ENCODE peak calls at places on chromosome 20, in four cellular contexts. A is transverse colon, L is tibial nerve, G is small intestine. S is an unnamed sample. For H3K9me3, the result is how much of the 10 kb centered on the place peaks cover.

GRCh38 chr20:22924036-22924737 is 110.9 kb upstream of the SSTR4 start:
- DNase-seq in A (no peak), L (no peak), G (no peak), S (no peak)

GRCh38 chr20:4509825-4510522 is 211.7 kb upstream of the PRND start:
- DNase-seq in A (no peak), L (no peak), G (no peak), S (no peak)

GRCh38 chr20:19347943-19348456 is 135.6 kb downstream of the SLC24A3 start:
- DNase-seq in A (no peak), L (no peak), G (peak), S (no peak)

GRCh38 chr20:57582432-57583288 is 21.8 kb downstream of the PCK1 start:
- DNase-seq in A (no peak), L (peak), G (no peak), S (no peak)

GRCh38 chr20:48198951-48199431 is 413.7 kb upstream of the SULF2 start:
- DNase-seq in A (no peak), L (no peak), G (no peak), S (no peak)

GRCh38 chr20:57847104-57847503 is 137.3 kb upstream of the PMEPA1 start:
- DNase-seq in A (no peak), L (no peak), G (no peak), S (no peak)

GRCh38 chr20:17749979-17750721 is 50.4 kb downstream of the BANF2 start:
- DNase-seq in A (peak), L (peak), G (no peak), S (peak)

GRCh38 chr20:4817230-4817671 is 95.5 kb downstream of the PRND start:
- DNase-seq in A (no peak), L (no peak), G (no peak), S (no peak)

GRCh38 chr20:48238326-48238725 is 453.0 kb upstream of the SULF2 start:
- DNase-seq in A (no peak), L (no peak), G (no peak), S (no peak)

GRCh38 chr20:35248641-35249475 is 22.4 kb downstream of the MMP24 start:
- DNase-seq in A (no peak), L (no peak), G (no peak), S (no peak)

GRCh38 chr20:45842169-45842812 is 8.7 kb downstream of the SNX21 start:
- DNase-seq in A (peak), L (peak), G (no peak), S (no peak)

GRCh38 chr20:9555781-9556180 is 41.4 kb downstream of the LAMP5 start:
- DNase-seq in A (no peak), L (no peak), G (no peak), S (no peak)

GRCh38 chr20:58693226-58694006 is 816 bp downstream of the NPEPL1 start:
- DNase-seq in A (peak), L (no peak), G (peak), S (no peak)

GRCh38 chr20:2237059-2237458 is 58.7 kb upstream of the TGM3 start:
- DNase-seq in A (peak), L (peak), G (peak), S (no peak)

DNA sequence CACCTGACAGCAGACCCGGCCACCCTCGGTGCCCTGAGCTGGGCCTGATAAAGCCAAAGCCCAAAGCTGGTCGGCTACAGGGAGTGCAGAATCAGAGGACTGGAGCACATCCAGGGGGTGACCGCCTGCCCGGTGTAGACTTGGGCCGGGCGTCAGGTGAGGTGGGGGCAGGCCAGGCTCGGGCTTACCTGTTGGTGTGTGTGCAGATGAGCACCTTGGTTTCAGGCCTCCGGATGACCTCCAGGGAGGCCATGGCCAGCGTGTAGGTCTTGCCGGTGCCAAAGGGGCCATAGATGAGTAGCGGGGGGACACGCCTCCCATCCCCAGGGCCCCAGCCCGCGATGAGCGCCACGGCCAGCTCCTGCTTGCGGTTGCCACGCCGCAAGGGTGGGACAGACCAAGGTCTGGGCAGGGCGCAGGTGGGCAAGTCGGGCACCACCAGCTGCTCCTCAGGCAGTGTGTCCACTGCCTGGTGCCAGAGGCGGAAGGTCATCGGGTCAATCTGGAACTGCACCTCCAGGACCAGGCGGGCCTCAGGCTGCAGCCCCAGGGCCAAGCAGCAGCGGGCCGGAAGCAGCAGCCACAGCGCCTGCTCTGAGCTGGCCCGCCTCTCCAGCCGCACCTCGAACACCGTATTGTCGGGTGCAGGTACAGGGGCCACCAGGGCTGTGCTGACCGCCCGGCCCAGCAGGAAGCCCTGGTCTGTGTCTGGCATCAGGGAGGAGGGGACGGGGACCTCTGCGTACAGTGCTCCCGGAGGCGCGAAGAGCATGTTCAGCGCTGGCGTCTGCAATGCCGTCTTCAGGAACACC is 5.7 kb downstream of the HELZ2 start:
- DNase-seq in A (no peak), L (no peak), G (no peak), S (no peak)
- H3K27ac ChIP-seq in A (peak), L (no peak), G (no peak), S (peak)

GRCh38 chr20:50877232-50877631 is 54.0 kb downstream of the ADNP start:
- DNase-seq in A (no peak), L (no peak), G (no peak), S (no peak)
- H3K4me3 ChIP-seq in A (no peak), L (no peak), G (no peak), S (no peak)

DNA sequence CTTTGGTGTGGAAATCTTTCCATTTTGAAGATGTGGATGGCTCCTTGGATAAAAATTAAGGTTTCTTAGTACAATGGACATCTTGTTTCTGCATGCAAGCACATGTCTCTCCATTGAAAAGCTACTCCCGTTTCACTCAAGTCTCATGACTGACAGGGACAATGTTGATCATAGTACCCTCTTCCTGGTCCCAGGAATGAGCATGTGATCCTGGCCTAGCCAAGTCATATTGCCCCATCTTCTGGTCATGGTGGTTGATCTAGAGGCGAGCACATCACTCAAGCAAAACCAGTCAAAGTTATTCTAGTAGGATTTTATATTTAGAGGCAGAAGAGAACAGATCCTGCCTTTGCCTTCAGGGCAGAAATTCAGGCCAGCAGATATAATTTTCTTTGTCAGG is 12.2 kb upstream of the CBLN4 start:
- DNase-seq in A (no peak), L (no peak), G (no peak), S (no peak)
- H3K9me3 ChIP-seq in A (under half), L (under half), G (under half), S (under half)

GRCh38 chr20:10621159-10621558 is 52.6 kb downstream of the JAG1 start:
- DNase-seq in A (no peak), L (no peak), G (no peak), S (no peak)

GRCh38 chr20:10625641-10626040 is 48.2 kb downstream of the JAG1 start:
- DNase-seq in A (no peak), L (no peak), G (no peak), S (no peak)

GRCh38 chr20:10626896-10627295 is 46.9 kb downstream of the JAG1 start:
- DNase-seq in A (no peak), L (peak), G (no peak), S (no peak)

GRCh38 chr20:10619427-10619826 is 54.4 kb downstream of the JAG1 start:
- DNase-seq in A (no peak), L (no peak), G (no peak), S (no peak)

DNA sequence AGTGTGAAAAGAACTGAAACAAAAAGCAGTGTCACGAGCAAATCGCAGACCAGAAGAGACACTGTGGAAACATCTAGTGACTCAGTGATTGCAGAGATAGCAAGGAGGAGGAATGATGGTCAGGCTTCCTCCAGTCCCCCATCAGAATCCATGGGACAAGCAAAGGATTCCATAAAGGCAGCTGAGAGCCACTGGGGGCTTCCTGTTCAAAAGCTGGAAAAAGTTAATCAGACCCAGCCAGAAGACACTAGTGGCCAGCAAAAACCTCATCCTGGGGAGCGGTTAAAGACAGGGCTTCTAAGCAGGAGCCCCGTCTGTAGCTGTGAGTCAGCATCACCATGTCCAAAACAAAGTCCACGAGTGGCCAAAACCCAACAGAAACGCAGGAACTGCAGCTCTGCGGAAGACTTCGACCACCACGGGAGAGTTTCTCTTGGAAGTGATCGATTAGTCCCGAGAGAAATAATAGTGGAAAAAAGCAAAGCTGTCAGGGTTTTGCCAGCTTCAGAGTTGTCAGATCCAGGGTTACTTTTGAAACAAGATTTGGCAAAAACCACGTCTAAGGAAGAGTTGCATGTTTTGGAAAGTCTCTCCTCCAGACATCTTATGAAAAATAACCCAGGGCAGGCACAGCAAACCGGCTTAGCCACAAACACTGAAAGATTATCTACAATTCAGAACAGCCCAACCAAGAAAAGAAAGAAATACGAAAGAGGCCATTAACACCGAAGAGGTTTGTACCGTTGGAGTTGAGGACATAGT is 51.0 kb downstream of the JAG1 start:
- DNase-seq in A (no peak), L (peak), G (no peak), S (no peak)
- H3K27ac ChIP-seq in A (peak), L (peak), G (no peak), S (no peak)

S was measured in lung.